ENCODE peak calls at places on chromosomes 3 and 15, in four cellular contexts. S is stimulated activated effector memory CD8-positive, alpha-beta T cell treated with anti-CD3 and anti-CD28 coated beads, Interleukin-12 subunit alpha, Interleukin-12 subunit beta, amount 100 ng/mL, for 72 hours; J is NCI-H82; T is NCI-H1105. O is an unnamed sample.

GRCh38 chr3:53134631-53135232 is 4.5 kb upstream of the RFT1 start:
- DNase-seq in S (peak; percentile 42), J (peak; percentile 67), T (peak; percentile 1), O (peak; percentile 41)

GRCh38 chr3:44584646-44585501 is at the start of gene ZNF660:
- DNase-seq in S (no peak), J (peak; percentile 94), T (peak; percentile 74), O (no peak)

GRCh38 chr15:92884459-92884812 is 15.7 kb upstream of the CHD2 start:
- DNase-seq in S (no peak), J (no peak), T (no peak), O (no peak)

GRCh38 chr3:16849240-16849639 is 35.5 kb upstream of the PLCL2 start:
- DNase-seq in S (peak; percentile 40), J (no peak), T (peak; percentile 25), O (no peak)

GRCh38 chr15:49103002-49103401 is 52.4 kb downstream of the COPS2 start:
- DNase-seq in S (no peak), J (no peak), T (no peak), O (no peak)

GRCh38 chr3:184177767-184178306 is 3.2 kb downstream of the AP2M1 start:
- DNase-seq in S (no peak), J (no peak), T (no peak), O (no peak)

GRCh38 chr15:47576921-47577474 is 140.3 kb upstream of the SEMA6D start:
- DNase-seq in S (no peak), J (no peak), T (no peak), O (no peak)

GRCh38 chr15:70902105-70902504 is 9.5 kb downstream of the LRRC49 start:
- DNase-seq in S (no peak), J (no peak), T (no peak), O (no peak)

GRCh38 chr3:138186216-138186615 is 885 bp upstream of the ARMC8 start:
- DNase-seq in S (no peak), J (peak; percentile 24), T (no peak), O (no peak)

GRCh38 chr15:57751177-57751800 is 44.8 kb downstream of the POLR2M start:
- DNase-seq in S (no peak), J (peak; percentile 45), T (no peak), O (no peak)

GRCh38 chr15:90221251-90221900 is 12.4 kb downstream of the CIB1 start:
- DNase-seq in S (no peak), J (peak; percentile 97), T (no peak), O (peak; percentile 24)

GRCh38 chr3:103644450-103644849 is 1209.6 kb downstream of the ZPLD1 start:
- DNase-seq in S (no peak), J (no peak), T (no peak), O (no peak)

GRCh38 chr15:74389115-74390048 is 21.9 kb upstream of the CYP11A1 start:
- DNase-seq in S (no peak), J (no peak), T (no peak), O (no peak)

GRCh38 chr15:52040167-52040900 is 21.3 kb downstream of the MAPK6 start:
- DNase-seq in S (no peak), J (no peak), T (no peak), O (no peak)

GRCh38 chr15:35689266-35689665 is 143.3 kb upstream of the DPH6 start:
- DNase-seq in S (no peak), J (no peak), T (no peak), O (no peak)

GRCh38 chr3:185351371-185351770 is 11.6 kb upstream of the MAP3K13 start:
- DNase-seq in S (no peak), J (no peak), T (no peak), O (no peak)

GRCh38 chr3:124759666-124760401 is 29.6 kb downstream of the UMPS start:
- DNase-seq in S (no peak), J (no peak), T (no peak), O (no peak)

GRCh38 chr3:127997961-127998360 is 54.3 kb upstream of the SEC61A1 start:
- DNase-seq in S (no peak), J (no peak), T (no peak), O (no peak)

GRCh38 chr3:172622916-172623700 is 87.8 kb downstream of the NCEH1 start:
- DNase-seq in S (peak; percentile 21), J (peak; percentile 65), T (peak; percentile 52), O (no peak)

GRCh38 chr15:89362203-89363101 is 27.8 kb upstream of the POLG start:
- DNase-seq in S (no peak), J (peak; percentile 78), T (peak; percentile 62), O (no peak)

GRCh38 chr3:48244462-48244861 is 3.6 kb downstream of the ZNF589 start:
- DNase-seq in S (no peak), J (no peak), T (no peak), O (no peak)

GRCh38 chr15:33699691-33700447 is 268.4 kb upstream of the CHRM5 start:
- DNase-seq in S (no peak), J (peak; percentile 22), T (no peak), O (no peak)

GRCh38 chr3:67239362-67239761 is 241.3 kb downstream of the KBTBD8 start:
- DNase-seq in S (no peak), J (no peak), T (no peak), O (no peak)

GRCh38 chr3:46466871-46467403 is 2.2 kb upstream of the LTF start:
- DNase-seq in S (no peak), J (no peak), T (no peak), O (no peak)

GRCh38 chr3:182142928-182143327 is 431.2 kb downstream of the SOX2 start:
- DNase-seq in S (no peak), J (no peak), T (no peak), O (no peak)

GRCh38 chr3:195855471-195856409 is 44.0 kb upstream of the MUC4 start:
- DNase-seq in S (no peak), J (no peak), T (no peak), O (no peak)

GRCh38 chr3:153042088-153042487 is 119.9 kb upstream of the RAP2B start:
- DNase-seq in S (no peak), J (no peak), T (no peak), O (no peak)

GRCh38 chr3:11155341-11156025 is 1.2 kb downstream of the HRH1 start:
- DNase-seq in S (no peak), J (peak; percentile 63), T (peak; percentile 17), O (no peak)

GRCh38 chr3:195755391-195755790 is 34.6 kb downstream of the MUC20 start:
- DNase-seq in S (no peak), J (no peak), T (no peak), O (no peak)

GRCh38 chr3:129195731-129196256 is 12.1 kb upstream of the CNBP start:
- DNase-seq in S (no peak), J (no peak), T (no peak), O (no peak)

GRCh38 chr3:133092676-133093075 is 54.5 kb downstream of the TMEM108 start:
- DNase-seq in S (no peak), J (no peak), T (no peak), O (no peak)

GRCh38 chr3:9072667-9073009 is 109.4 kb upstream of the RAD18 start:
- DNase-seq in S (no peak), J (no peak), T (no peak), O (no peak)

GRCh38 chr15:78934063-78935023 is 10.5 kb downstream of the CTSH start:
- DNase-seq in S (no peak), J (no peak), T (no peak), O (no peak)

GRCh38 chr15:40764766-40765136 is 883 bp downstream of the GCHFR start:
- DNase-seq in S (no peak), J (no peak), T (no peak), O (no peak)

GRCh38 chr15:74653426-74654082 is 37.9 kb downstream of the CLK3 start:
- DNase-seq in S (no peak), J (no peak), T (no peak), O (no peak)

GRCh38 chr3:144032531-144033234 is 61.1 kb downstream of the DIPK2A start:
- DNase-seq in S (no peak), J (no peak), T (no peak), O (no peak)

GRCh38 chr3:174253940-174254339 is 605.2 kb upstream of the NAALADL2 start:
- DNase-seq in S (no peak), J (no peak), T (no peak), O (no peak)

GRCh38 chr15:40721716-40722115 is 26.7 kb downstream of the RAD51 start:
- DNase-seq in S (no peak), J (no peak), T (no peak), O (no peak)